ENCODE peak calls at places on chromosomes 5 and 9, in six cellular contexts. Z is A549, F is suprapubic skin, O is sigmoid colon, N is K562, V is H1. L is an unnamed sample.

GRCh38 chr9:101486693-101487442 is 46.8 kb upstream of the RNF20 start:
- DNase-seq in Z (peak), N (peak), O (peak), F (peak), V (peak), L (peak)

GRCh38 chr5:172380992-172381643 is 73.2 kb downstream of the SH3PXD2B start:
- DNase-seq in O (peak), F (peak), N (no peak), V (no peak), Z (no peak), L (peak)

GRCh38 chr5:81486711-81487110 is 92.8 kb upstream of the ACOT12 start:
- DNase-seq in F (no peak), N (no peak), O (no peak), Z (no peak), V (no peak), L (no peak)

GRCh38 chr5:123157797-123158528 is 68.9 kb downstream of the PRDM6 start:
- DNase-seq in F (no peak), N (no peak), V (no peak), O (no peak), Z (no peak), L (no peak)

GRCh38 chr5:158976035-158976434 is 123.7 kb downstream of the EBF1 start:
- DNase-seq in F (no peak), N (no peak), Z (no peak), V (no peak), O (no peak), L (no peak)

GRCh38 chr5:140205216-140205615 is 30.2 kb downstream of the CYSTM1 start:
- DNase-seq in N (no peak), V (no peak), F (no peak), Z (no peak), O (no peak), L (no peak)

GRCh38 chr5:150496534-150496933 is 11.4 kb upstream of the NDST1 start:
- DNase-seq in O (no peak), V (no peak), N (no peak), F (no peak), Z (no peak), L (no peak)

GRCh38 chr5:64214152-64214551 is 48.5 kb downstream of the RNF180 start:
- DNase-seq in N (no peak), Z (no peak), V (no peak), O (no peak), F (no peak), L (no peak)

GRCh38 chr5:121319292-121319691 is 532.4 kb upstream of the FTMT start:
- DNase-seq in V (no peak), N (no peak), Z (no peak), F (no peak), O (no peak), L (no peak)

GRCh38 chr5:160262665-160263064 is 33.4 kb downstream of the FABP6 start:
- DNase-seq in Z (no peak), F (no peak), V (no peak), O (no peak), N (peak), L (no peak)

GRCh38 chr9:87810008-87810407 is 72.7 kb upstream of the SPATA31E1 start:
- DNase-seq in Z (no peak), O (no peak), F (no peak), V (no peak), N (no peak), L (no peak)

GRCh38 chr5:32272746-32273145 is 40.0 kb downstream of the MTMR12 start:
- DNase-seq in F (no peak), Z (no peak), O (no peak), V (no peak), N (no peak), L (no peak)

GRCh38 chr9:134401391-134401790 is 75.1 kb downstream of the RXRA start:
- DNase-seq in Z (no peak), F (no peak), V (no peak), O (no peak), N (no peak), L (no peak)

GRCh38 chr9:137974746-137975526 is 97.4 kb downstream of the CACNA1B start:
- DNase-seq in F (no peak), O (peak), Z (no peak), N (no peak), V (no peak), L (peak)

GRCh38 chr9:26643826-26644225 is 248.8 kb downstream of the CAAP1 start:
- DNase-seq in N (no peak), F (no peak), Z (no peak), V (no peak), O (no peak), L (no peak)

GRCh38 chr5:66367814-66368541 is 223.9 kb downstream of the SREK1 start:
- DNase-seq in Z (no peak), V (no peak), F (no peak), O (no peak), N (no peak), L (no peak)

GRCh38 chr9:129386812-129387177 is 208.7 kb upstream of the IER5L start:
- DNase-seq in Z (no peak), N (no peak), O (no peak), V (no peak), F (peak), L (no peak)

GRCh38 chr5:10331341-10331796 is 22.1 kb upstream of the MARCHF6 start:
- DNase-seq in Z (no peak), F (no peak), O (peak), N (no peak), V (no peak), L (peak)

GRCh38 chr5:174157048-174157447 is 111.5 kb downstream of the NSG2 start:
- DNase-seq in V (no peak), N (no peak), O (no peak), F (no peak), Z (no peak), L (no peak)

GRCh38 chr5:169875091-169875727 is 105.1 kb downstream of the INSYN2B start:
- DNase-seq in N (no peak), V (no peak), O (no peak), Z (no peak), F (peak), L (no peak)

GRCh38 chr9:4865685-4866084 is 72.9 kb downstream of the RCL1 start:
- DNase-seq in Z (no peak), F (no peak), N (peak), V (no peak), O (no peak), L (no peak)

GRCh38 chr5:132525299-132525724 is 18.0 kb downstream of the IL5 start:
- DNase-seq in N (no peak), F (no peak), O (no peak), Z (no peak), V (no peak), L (no peak)

GRCh38 chr9:19665146-19665863 is 123.5 kb downstream of the SLC24A2 start:
- DNase-seq in N (no peak), F (no peak), O (no peak), V (no peak), Z (no peak), L (no peak)

GRCh38 chr9:69542942-69543704 is 129.0 kb downstream of the APBA1 start:
- DNase-seq in N (no peak), V (no peak), F (no peak), Z (no peak), O (no peak), L (no peak)

GRCh38 chr5:140648132-140648432 is 453 bp downstream of the IK start:
- DNase-seq in O (no peak), F (no peak), V (no peak), Z (peak), N (no peak), L (no peak)

GRCh38 chr5:45402804-45403455 is 293.2 kb downstream of the HCN1 start:
- DNase-seq in N (no peak), Z (no peak), F (no peak), V (no peak), O (no peak), L (no peak)

GRCh38 chr9:133477461-133477860 is 1.4 kb downstream of the SLC2A6 start:
- DNase-seq in O (no peak), N (no peak), Z (no peak), V (no peak), F (no peak), L (no peak)

GRCh38 chr5:80632700-80633099 is 21.8 kb upstream of the MSH3 start:
- DNase-seq in N (no peak), O (no peak), F (no peak), V (no peak), Z (no peak), L (no peak)

GRCh38 chr5:56278267-56278826 is 45.2 kb upstream of the ANKRD55 start:
- DNase-seq in Z (no peak), V (no peak), F (no peak), O (no peak), N (no peak), L (no peak)

GRCh38 chr5:142680605-142681259 is 5.2 kb downstream of the FGF1 start:
- DNase-seq in V (no peak), F (no peak), O (no peak), N (no peak), Z (peak), L (peak)

GRCh38 chr9:131727184-131727785 is 12.6 kb downstream of the RAPGEF1 start:
- DNase-seq in Z (no peak), O (peak), V (no peak), F (no peak), N (no peak), L (no peak)

GRCh38 chr5:87887247-87887646 is 381.4 kb downstream of the TMEM161B start:
- DNase-seq in N (no peak), Z (no peak), F (no peak), V (no peak), O (no peak), L (no peak)

GRCh38 chr5:87888139-87888538 is 380.5 kb downstream of the TMEM161B start:
- DNase-seq in V (no peak), F (no peak), Z (no peak), N (no peak), O (no peak), L (no peak)

DNA sequence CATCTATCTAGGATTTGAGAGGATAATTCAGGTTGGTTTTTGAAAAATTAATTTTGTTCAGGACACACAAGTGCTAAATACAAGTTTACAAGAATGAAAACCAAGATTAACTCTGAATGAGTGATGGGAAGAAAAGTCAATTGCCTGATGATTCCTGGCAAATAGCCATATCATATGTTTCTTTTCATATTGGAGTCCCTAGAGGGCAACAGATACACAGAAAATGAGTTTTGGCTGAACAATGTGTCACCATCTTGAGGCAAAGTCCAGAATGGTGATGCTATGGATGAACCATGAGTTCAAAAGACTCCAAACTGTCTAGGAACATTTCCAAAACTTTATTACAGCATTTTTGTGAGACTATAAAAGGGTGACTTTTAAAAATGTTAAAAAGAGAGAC is 382.9 kb downstream of the TMEM161B start:
- DNase-seq in O (no peak), N (no peak), Z (no peak), V (no peak), F (no peak), L (no peak)
- TF ChIP-seq CTCF in O (no peak), N (no peak), Z (no peak), V (no peak), F (no peak), L (no peak)

GRCh38 chr5:116442095-116442534 is 132.5 kb downstream of the SEMA6A start:
- DNase-seq in F (no peak), O (no peak), V (no peak), N (no peak), Z (no peak), L (peak)
- TF ChIP-seq EP300 in F (no peak), O (no peak), V (no peak), N (no peak), Z (no peak), L (no peak)

GRCh38 chr9:110207071-110207923 is 662 bp downstream of the C9orf152 start:
- DNase-seq in Z (no peak), N (no peak), F (no peak), V (no peak), O (no peak), L (peak)

GRCh38 chr9:110202232-110202631 is 5.7 kb downstream of the C9orf152 start:
- DNase-seq in O (no peak), F (no peak), V (no peak), Z (no peak), N (no peak), L (no peak)

GRCh38 chr9:110206388-110206787 is 1.6 kb downstream of the C9orf152 start:
- DNase-seq in Z (no peak), V (no peak), O (no peak), N (no peak), F (no peak), L (peak)

GRCh38 chr9:110213413-110214044 is 5.6 kb upstream of the C9orf152 start:
- DNase-seq in F (no peak), V (no peak), Z (no peak), N (no peak), O (no peak), L (peak)

GRCh38 chr9:110208031-110208430 is at the start of gene C9orf152:
- DNase-seq in F (no peak), N (no peak), V (no peak), Z (no peak), O (no peak), L (peak)
- TF ChIP-seq POLR2A in F (no peak), N (no peak), V (no peak), Z (no peak), O (no peak), L (no peak)

GRCh38 chr5:157828949-157829639 is 29.9 kb downstream of the CLINT1 start:
- DNase-seq in N (peak), Z (peak), F (no peak), V (no peak), O (no peak), L (no peak)
- TF ChIP-seq CTCF in N (peak), Z (peak), F (no peak), V (peak), O (no peak), L (no peak)

GRCh38 chr9:89137548-89138462 is 40.8 kb downstream of the SHC3 start:
- DNase-seq in V (no peak), N (no peak), O (peak), Z (peak), F (peak), L (no peak)
- TF ChIP-seq EP300 in V (no peak), N (no peak), O (no peak), Z (no peak), F (no peak), L (no peak)

DNA sequence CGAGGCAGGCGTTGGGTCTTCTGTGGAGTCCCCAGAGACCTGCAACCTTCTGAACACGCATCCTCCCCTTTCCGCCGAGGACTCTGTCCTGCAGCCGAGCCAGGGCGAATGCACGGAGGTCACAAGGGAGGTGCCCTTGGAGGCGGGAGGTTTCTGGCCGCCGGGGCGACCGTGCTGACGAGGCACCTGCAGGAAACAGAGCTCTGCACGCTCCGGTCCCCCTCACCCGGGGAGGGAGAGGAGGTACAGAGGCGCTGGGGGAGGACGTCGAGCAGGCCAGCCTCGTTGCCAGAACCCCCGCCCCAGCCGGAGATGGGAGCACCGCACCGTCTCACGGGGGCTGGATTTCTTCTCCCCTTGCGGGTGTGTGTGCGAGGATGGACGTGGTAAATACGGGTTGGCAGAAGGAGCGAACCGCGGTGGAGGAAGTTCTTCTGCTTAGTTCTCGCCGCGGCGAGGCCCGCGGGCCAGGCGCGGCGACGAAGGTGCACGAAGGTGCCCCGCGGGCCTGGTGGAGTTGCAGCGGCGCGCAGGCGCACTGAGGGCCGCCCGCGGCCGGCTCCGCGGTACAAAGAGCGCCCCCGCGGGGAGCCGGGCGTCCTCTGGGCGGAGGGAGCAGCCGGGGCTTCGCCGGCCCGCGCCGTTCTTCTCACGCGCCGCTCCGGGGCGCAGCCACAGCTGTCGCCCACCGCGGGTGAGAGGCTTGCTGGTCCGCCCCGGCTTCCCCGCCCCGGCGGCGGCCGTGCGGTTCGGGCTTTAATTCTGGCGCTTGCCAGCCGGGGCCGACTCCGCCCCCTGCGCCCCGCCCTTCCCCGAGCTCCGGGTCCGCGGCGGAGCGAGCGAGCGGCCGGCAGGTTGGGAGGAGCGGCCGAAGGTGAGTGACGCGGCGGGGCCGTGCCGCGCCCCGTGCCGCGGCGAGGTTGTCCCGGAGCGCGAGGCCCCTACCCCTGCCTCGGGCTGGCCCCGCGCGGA is 289.5 kb downstream of the DOCK8 start:
- DNase-seq in F (peak), O (peak), V (peak), Z (peak), N (peak), L (peak)
- TF ChIP-seq POLR2A in F (no peak), O (no peak), V (peak), Z (peak), N (no peak), L (no peak)

GRCh38 chr9:98879958-98880300 is 63.8 kb upstream of the COL15A1 start:
- DNase-seq in N (no peak), Z (no peak), V (no peak), F (no peak), O (no peak), L (no peak)

GRCh38 chr9:98882569-98882923 is 61.2 kb upstream of the COL15A1 start:
- DNase-seq in O (no peak), Z (no peak), F (no peak), N (no peak), V (no peak), L (no peak)

GRCh38 chr9:98881836-98882568 is 61.7 kb upstream of the COL15A1 start:
- DNase-seq in N (no peak), O (no peak), Z (no peak), V (no peak), F (no peak), L (no peak)

GRCh38 chr9:98880311-98881015 is 63.2 kb upstream of the COL15A1 start:
- DNase-seq in O (no peak), F (no peak), V (no peak), Z (no peak), N (no peak), L (no peak)

DNA sequence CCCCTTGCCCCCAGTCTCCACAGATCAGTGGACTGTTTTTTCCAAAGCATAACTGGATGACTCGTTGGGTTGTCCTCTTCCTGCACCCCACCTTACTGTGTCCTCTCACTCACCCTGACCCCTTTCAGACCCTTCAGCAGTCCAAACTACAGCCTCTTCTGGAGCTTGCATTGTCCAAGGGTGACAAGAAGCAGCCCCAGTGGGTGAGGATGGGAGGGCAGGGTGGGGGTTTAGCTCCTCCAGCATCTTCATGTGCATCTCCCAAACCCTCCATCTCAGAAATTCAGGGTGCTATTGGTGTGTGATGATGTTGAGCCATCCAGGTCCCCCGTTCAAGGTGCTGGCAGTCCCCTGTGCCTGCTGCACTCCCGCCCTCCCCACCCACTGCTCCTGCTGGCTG is 62.4 kb upstream of the COL15A1 start:
- DNase-seq in O (no peak), F (no peak), Z (no peak), N (no peak), V (no peak), L (no peak)
- TF ChIP-seq CTCF in O (no peak), F (no peak), Z (no peak), N (no peak), V (no peak), L (no peak)